ENCODE peak calls at places on chromosome 10, in seven cellular contexts. T is vagina, K is transverse colon, F is sigmoid colon, U is HepG2, J is Panc1, S is upper lobe of left lung. E is an unnamed sample.

GRCh38 chr10:24193330-24193729 is 15.6 kb upstream of the KIAA1217 start:
- DNase-seq in F (no peak), S (no peak), U (peak; percentile 37), K (no peak), T (no peak), J (no peak), E (no peak)

GRCh38 chr10:31949266-31949665 is 20.6 kb upstream of the ARHGAP12 start:
- DNase-seq in U (no peak), T (no peak), S (no peak), F (no peak), J (no peak), K (no peak), E (no peak)

GRCh38 chr10:35913628-35914027 is 271.5 kb upstream of the FZD8 start:
- DNase-seq in T (no peak), K (no peak), S (no peak), J (no peak), F (no peak), U (no peak), E (no peak)

GRCh38 chr10:90195288-90195840 is 494.0 kb downstream of the KIF20B start:
- DNase-seq in T (no peak), F (no peak), U (no peak), J (no peak), K (no peak), S (no peak), E (no peak)

GRCh38 chr10:100621360-100622205 is 85.8 kb downstream of the HIF1AN start:
- DNase-seq in J (no peak), S (no peak), T (no peak), U (no peak), K (no peak), F (no peak), E (no peak)

GRCh38 chr10:27794157-27794556 is 48.5 kb upstream of the MKX start:
- DNase-seq in U (no peak), S (no peak), F (no peak), J (no peak), T (no peak), K (no peak), E (no peak)

GRCh38 chr10:133087679-133088523 is at the start of gene ADGRA1:
- DNase-seq in T (no peak), U (no peak), J (no peak), S (no peak), K (no peak), F (no peak), E (no peak)

GRCh38 chr10:26737730-26738129 is 40.2 kb downstream of the PDSS1 start:
- DNase-seq in U (no peak), S (peak; percentile 49), T (no peak), K (no peak), J (no peak), F (no peak), E (no peak)

GRCh38 chr10:50740351-50740688 is 584 bp downstream of the ASAH2B start:
- DNase-seq in T (no peak), F (no peak), U (peak; percentile 15), S (no peak), K (peak; percentile 19), J (no peak), E (no peak)

GRCh38 chr10:17655009-17655408 is 11.1 kb downstream of the STAM start:
- DNase-seq in J (no peak), T (no peak), F (no peak), S (no peak), U (no peak), K (no peak), E (no peak)

GRCh38 chr10:6543431-6544005 is 36.6 kb downstream of the PRKCQ start:
- DNase-seq in U (no peak), K (peak; percentile 11), S (no peak), J (no peak), T (no peak), F (no peak), E (no peak)

GRCh38 chr10:37700886-37701780 is 156.3 kb downstream of the ZNF248 start:
- DNase-seq in K (no peak), U (no peak), S (no peak), F (no peak), J (no peak), T (peak; percentile 85), E (no peak)

GRCh38 chr10:78203915-78204818 is 170.5 kb downstream of the RPS24 start:
- DNase-seq in K (no peak), J (no peak), F (no peak), U (peak; percentile 33), S (no peak), T (no peak), E (no peak)

DNA sequence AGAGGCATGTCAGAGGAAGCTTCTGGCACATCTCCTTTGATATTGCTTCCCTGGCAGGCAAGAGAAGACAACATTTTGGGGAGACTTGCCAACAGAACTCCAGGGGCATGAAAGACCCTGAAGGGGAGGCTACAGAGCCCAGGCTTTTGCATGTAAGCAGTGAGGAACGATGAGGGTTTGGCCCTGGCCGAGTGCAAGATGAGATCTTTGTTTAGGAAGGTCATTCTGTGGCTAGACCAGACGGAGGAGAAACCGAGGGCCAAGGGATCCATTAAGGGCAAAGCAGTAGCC is 3.8 kb downstream of the SVIL start:
- DNase-seq in S (no peak), K (no peak), J (no peak), T (no peak), U (no peak), F (no peak), E (no peak)
- TF ChIP-seq POLR2AphosphoS5 in S (no peak), K (no peak), J (no peak), T (no peak), U (no peak), F (no peak), E (no peak)

GRCh38 chr10:21521910-21522533 is 3.5 kb downstream of the SKIDA1 start:
- DNase-seq in U (no peak), K (no peak), F (no peak), J (no peak), T (no peak), S (no peak), E (no peak)
- TF ChIP-seq POLR2AphosphoS5 in U (no peak), K (no peak), F (no peak), J (no peak), T (no peak), S (no peak), E (no peak)

DNA sequence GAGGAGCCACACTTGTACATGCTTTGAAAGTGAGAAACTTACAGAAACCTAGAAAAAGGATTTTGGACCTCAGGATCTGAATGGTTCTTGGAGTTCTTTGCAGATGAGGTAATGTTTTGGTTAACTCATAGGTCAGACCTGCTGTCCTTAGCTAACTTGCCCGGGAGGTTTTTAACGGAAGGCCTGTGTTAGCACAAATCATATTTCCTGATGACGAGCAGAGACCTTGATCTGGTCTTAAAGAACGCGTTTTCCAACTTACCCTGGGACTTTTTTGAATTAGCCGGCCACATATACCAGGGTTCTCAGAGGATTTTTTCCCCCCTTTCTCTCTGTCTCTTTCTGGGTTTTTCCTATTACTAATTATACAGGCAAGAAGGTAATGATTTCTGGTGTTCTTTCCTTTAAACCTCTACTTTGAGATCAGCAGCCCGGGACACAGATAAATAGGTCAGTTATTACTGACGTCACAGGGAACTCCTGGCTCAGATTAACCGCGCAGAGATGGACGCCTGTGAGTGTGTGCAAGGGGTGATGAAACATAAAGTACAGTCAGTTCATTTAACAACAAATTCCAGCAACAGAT is 101.8 kb upstream of the KLF6 start:
- DNase-seq in F (peak; percentile 89), U (peak; percentile 90), S (no peak), T (no peak), J (no peak), K (no peak), E (no peak)
- TF ChIP-seq POLR2AphosphoS5 in F (peak; percentile 15), U (no peak), S (no peak), T (no peak), J (no peak), K (no peak), E (no peak)

DNA sequence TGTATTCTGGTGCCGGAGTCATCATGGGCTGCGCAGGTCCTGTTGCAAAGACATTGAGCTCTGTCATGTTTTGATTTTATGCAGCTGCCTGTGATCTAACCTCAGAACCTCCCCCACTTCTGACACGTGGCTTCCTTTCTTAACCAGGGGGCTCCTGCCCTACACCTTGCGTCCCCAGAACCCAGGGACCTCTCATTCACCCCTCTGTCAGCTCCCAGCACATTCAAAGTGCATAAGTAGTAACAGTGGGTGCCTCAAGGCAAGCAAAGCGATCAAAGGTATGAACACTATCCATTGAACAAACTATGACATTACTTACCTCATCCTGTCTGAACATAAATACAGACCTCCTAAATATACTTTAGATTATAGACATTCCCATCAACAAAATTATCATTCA is 219.8 kb downstream of the FGFR2 start:
- DNase-seq in S (no peak), U (no peak), K (no peak), F (no peak), T (no peak), J (no peak), E (no peak)
- TF ChIP-seq POLR2AphosphoS5 in S (no peak), U (no peak), K (no peak), F (no peak), T (no peak), J (no peak), E (no peak)

GRCh38 chr10:97497572-97498075 is 598 bp downstream of the MMS19 start:
- DNase-seq in S (peak; percentile 85), J (no peak), F (peak; percentile 94), K (peak; percentile 84), U (peak; percentile 69), T (no peak), E (peak; percentile 66)
- TF ChIP-seq POLR2AphosphoS5 in S (peak; percentile 37), J (peak; percentile 79), F (peak; percentile 83), K (peak; percentile 40), U (peak; percentile 64), T (no peak), E (peak; percentile 37)

GRCh38 chr10:12854988-12855387 is 146.5 kb downstream of the CCDC3 start:
- DNase-seq in J (no peak), F (no peak), S (no peak), U (no peak), K (no peak), T (no peak), E (no peak)
- TF ChIP-seq POLR2AphosphoS5 in J (no peak), F (no peak), S (no peak), U (no peak), K (no peak), T (no peak), E (no peak)

DNA sequence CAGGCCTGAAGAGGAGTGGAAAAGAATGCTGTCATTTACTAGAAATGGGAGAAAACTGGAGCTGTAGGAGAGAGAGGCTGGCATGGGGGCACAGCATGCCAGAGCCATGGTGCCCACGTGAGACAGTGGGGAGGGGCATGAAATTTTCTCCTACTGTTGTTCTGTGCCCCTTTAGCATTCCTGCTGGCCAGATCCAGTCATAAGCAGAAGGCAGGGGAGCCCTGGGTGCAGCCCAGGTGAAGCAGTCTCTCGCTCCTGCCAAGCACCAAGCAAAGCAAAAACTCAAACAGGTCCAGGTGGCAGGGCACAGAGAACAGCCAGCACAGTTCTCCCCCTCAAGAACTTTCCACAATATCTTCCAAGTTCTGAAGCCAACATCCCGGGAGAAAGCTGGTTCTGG is 383.2 kb downstream of the TCERG1L start:
- DNase-seq in S (no peak), U (no peak), K (no peak), T (peak; percentile 61), F (no peak), J (no peak), E (no peak)
- TF ChIP-seq POLR2AphosphoS5 in S (no peak), U (no peak), K (no peak), T (no peak), F (no peak), J (no peak), E (no peak)

E was measured in prostate gland.